ENCODE peak calls at places on chromosomes 12 and 14, in eight cellular contexts. A, F, R, G, N, T, H and U are unnamed samples.

GRCh38 chr14:62289471-62289870 is 527.3 kb downstream of the SNAPC1 start:
- DNase-seq in H (no peak), A (no peak), G (no peak), T (peak), N (no peak), R (no peak), F (no peak), U (no peak)

GRCh38 chr12:32336261-32336660 is 63.1 kb upstream of the FGD4 start:
- DNase-seq in N (no peak), G (no peak), A (no peak), T (no peak), F (no peak), H (no peak), R (no peak), U (no peak)

GRCh38 chr12:57237653-57237951 is 8.1 kb downstream of the SHMT2 start:
- DNase-seq in R (no peak), F (no peak), H (no peak), T (no peak), G (no peak), N (no peak), A (no peak), U (no peak)

GRCh38 chr12:124917841-124918621 is 3.6 kb upstream of the UBC start:
- DNase-seq in H (no peak), A (no peak), R (no peak), F (no peak), N (no peak), G (no peak), T (peak), U (no peak)

GRCh38 chr14:54370323-54371125 is 26.3 kb upstream of the CDKN3 start:
- DNase-seq in H (no peak), T (no peak), R (no peak), G (no peak), F (no peak), N (no peak), A (no peak), U (no peak)

GRCh38 chr14:100540141-100540925 is 46.9 kb downstream of the BEGAIN start:
- DNase-seq in F (no peak), R (no peak), H (no peak), T (no peak), A (no peak), N (no peak), G (no peak), U (no peak)

GRCh38 chr14:64983439-64984310 is 3.0 kb upstream of the FNTB start:
- DNase-seq in T (peak), F (no peak), H (no peak), R (no peak), N (no peak), A (peak), G (no peak), U (no peak)

GRCh38 chr12:111444706-111445310 is 39.1 kb downstream of the SH2B3 start:
- DNase-seq in R (peak), H (peak), N (no peak), A (peak), F (peak), T (peak), G (peak), U (peak)

GRCh38 chr14:74882103-74882920 is 596 bp downstream of the DLST start:
- DNase-seq in F (peak), T (peak), A (peak), R (no peak), G (peak), H (no peak), N (no peak), U (no peak)

GRCh38 chr12:8911606-8912268 is 2.6 kb upstream of the PHC1 start:
- DNase-seq in F (no peak), N (no peak), G (no peak), T (no peak), H (no peak), R (no peak), A (no peak), U (no peak)

GRCh38 chr14:75479770-75480600 is 42.3 kb upstream of the BATF start:
- DNase-seq in R (no peak), G (no peak), H (no peak), T (no peak), N (no peak), F (no peak), A (no peak), U (no peak)

GRCh38 chr12:49301759-49302158 is 6.8 kb downstream of the PRPH start:
- DNase-seq in G (no peak), T (no peak), F (no peak), R (no peak), H (no peak), A (no peak), N (no peak), U (no peak)

GRCh38 chr14:60756847-60757246 is 22.3 kb downstream of the MNAT1 start:
- DNase-seq in R (no peak), T (no peak), G (no peak), N (no peak), F (no peak), A (no peak), H (no peak), U (no peak)

GRCh38 chr14:54556535-54556934 is 10.4 kb upstream of the SAMD4A start:
- DNase-seq in H (no peak), F (no peak), T (no peak), G (no peak), R (no peak), N (no peak), A (no peak), U (no peak)

GRCh38 chr14:74558655-74559054 is 53.4 kb downstream of the LTBP2 start:
- DNase-seq in G (no peak), T (no peak), R (no peak), F (no peak), H (no peak), N (no peak), A (no peak), U (no peak)

GRCh38 chr14:90756755-90757345 is 59.4 kb downstream of the TTC7B start:
- DNase-seq in R (no peak), H (no peak), N (no peak), F (no peak), T (no peak), G (no peak), A (no peak), U (peak)

GRCh38 chr14:36091096-36091495 is 85.4 kb downstream of the PTCSC3 start:
- DNase-seq in F (no peak), N (no peak), R (no peak), A (no peak), T (peak), H (no peak), G (no peak), U (no peak)

GRCh38 chr12:119659289-119659897 is 8.5 kb upstream of the PRKAB1 start:
- DNase-seq in R (no peak), H (no peak), N (no peak), A (no peak), G (peak), T (no peak), F (peak), U (no peak)

GRCh38 chr14:65566820-65567522 is 154.4 kb downstream of the FUT8 start:
- DNase-seq in G (no peak), T (peak), H (no peak), N (no peak), F (no peak), R (no peak), A (no peak), U (no peak)

GRCh38 chr12:2891240-2892053 is 756 bp downstream of the TULP3 start:
- DNase-seq in T (peak), G (no peak), H (peak), R (no peak), A (peak), F (peak), N (no peak), U (peak)

GRCh38 chr12:100293017-100293416 is 26.0 kb downstream of the SCYL2 start:
- DNase-seq in R (no peak), H (no peak), A (no peak), T (no peak), F (no peak), N (no peak), G (no peak), U (no peak)

GRCh38 chr14:64942531-64943111 is at the start of gene GPX2:
- DNase-seq in G (no peak), N (no peak), R (no peak), T (no peak), F (no peak), A (no peak), H (no peak), U (no peak)

GRCh38 chr14:98474900-98475299 is 797.1 kb downstream of the BCL11B start:
- DNase-seq in H (no peak), G (no peak), A (no peak), N (no peak), T (peak), R (no peak), F (no peak), U (no peak)

GRCh38 chr12:32811686-32812392 is 56.1 kb upstream of the YARS2 start:
- DNase-seq in G (no peak), F (no peak), A (no peak), R (no peak), T (no peak), H (no peak), N (no peak), U (no peak)

GRCh38 chr12:111368291-111368683 is 608 bp downstream of the PHETA1 start:
- DNase-seq in A (peak), F (no peak), G (no peak), R (no peak), T (no peak), N (no peak), H (peak), U (no peak)

DNA sequence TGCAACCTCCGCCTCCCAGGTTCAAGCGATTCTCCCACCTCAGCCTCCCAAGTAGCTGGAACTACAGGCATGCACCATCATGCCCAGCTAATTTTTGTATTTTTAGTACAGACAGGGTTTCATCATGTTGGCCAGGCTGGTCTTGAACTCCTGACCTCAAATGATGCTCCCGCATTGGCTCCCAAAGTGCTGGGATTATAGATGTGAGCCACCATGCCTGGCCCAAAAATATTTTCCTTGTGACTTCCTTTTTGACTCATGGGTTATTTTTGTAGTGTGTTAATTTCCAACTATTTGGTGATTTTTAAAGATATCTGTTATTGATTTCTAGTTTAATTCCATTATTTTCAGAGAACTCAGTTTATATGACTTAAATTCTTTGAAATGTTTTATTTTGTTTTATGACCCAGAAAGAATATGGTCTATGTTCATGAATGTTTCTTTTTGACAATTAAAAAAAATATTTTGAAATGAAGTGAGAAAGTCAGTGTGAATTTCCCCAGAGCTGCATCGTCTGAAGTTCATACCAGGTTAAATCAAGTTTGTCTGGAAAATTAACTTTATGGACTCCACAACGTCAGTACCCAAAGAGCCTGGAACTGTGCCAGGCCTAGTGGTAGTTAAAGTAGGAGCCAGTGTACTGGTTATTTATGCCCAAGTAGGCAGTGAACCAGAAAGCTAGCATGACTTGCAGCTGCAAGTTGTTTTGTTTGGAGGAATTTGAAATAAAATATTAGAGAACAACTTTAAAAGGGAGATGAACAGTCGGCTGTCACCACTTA is 2.8 kb upstream of the CDKL1 start:
- DNase-seq in N (no peak), H (no peak), A (no peak), R (no peak), T (peak), F (no peak), G (no peak), U (no peak)
- H3K27ac ChIP-seq in N (no peak), H (no peak), A (no peak), R (no peak), T (no peak), F (no peak), G (no peak), U (no peak)

DNA sequence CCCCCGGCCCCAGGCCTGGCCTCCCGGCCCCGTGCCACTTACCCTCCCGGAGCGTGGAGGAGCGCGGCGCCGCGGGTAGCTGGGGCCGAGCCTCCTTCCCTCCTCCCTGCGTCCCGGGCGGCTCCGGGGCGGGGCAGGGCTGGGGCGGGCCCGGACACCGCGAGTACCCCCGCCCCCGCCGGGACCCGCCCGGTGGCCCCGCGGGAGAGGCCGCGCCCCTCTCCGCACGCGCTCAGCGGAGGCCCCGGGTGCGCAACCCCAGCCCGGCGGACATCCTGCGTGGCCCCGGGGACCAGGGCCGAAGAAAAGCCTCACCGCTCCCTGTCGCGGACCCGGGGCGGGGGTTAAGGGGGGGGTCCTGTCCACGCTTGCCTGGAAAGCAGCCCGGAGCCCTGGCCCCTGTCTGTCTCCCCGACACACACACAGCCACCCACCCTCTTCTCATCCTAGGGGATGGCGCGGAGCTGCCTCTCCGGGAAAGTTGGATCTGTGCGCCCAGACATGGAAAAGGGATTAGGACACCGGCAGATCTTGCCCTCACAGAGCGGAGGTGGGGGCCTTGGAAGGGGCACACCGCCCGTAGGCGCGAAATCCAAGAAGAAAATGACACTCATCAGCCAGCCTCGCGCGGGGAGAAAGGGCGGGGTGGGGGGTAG is at the start of gene SYNE3:
- DNase-seq in T (no peak), R (no peak), N (peak), G (peak), H (peak), F (peak), A (peak), U (peak)
- H3K27ac ChIP-seq in T (peak), R (peak), N (peak), G (peak), H (peak), F (peak), A (peak), U (peak)

GRCh38 chr12:6850796-6851152 is 312 bp downstream of the CDCA3 start:
- DNase-seq in N (no peak), T (no peak), F (no peak), H (no peak), A (no peak), R (no peak), G (no peak), U (peak)
- H3K27ac ChIP-seq in N (peak), T (peak), F (peak), H (no peak), A (peak), R (no peak), G (no peak), U (no peak)

GRCh38 chr14:96688629-96689028 is 108.6 kb upstream of the VRK1 start:
- DNase-seq in A (no peak), H (no peak), G (no peak), N (no peak), F (no peak), T (no peak), R (no peak), U (no peak)
- H3K27ac ChIP-seq in A (no peak), H (no peak), G (no peak), N (no peak), F (no peak), T (no peak), R (no peak), U (no peak)